ENCODE peak calls at places on chromosome 19, in eight cellular contexts. One of them, this sample, is unnamed.

GRCh38 chr19:15124572-15125231 is 17.5 kb downstream of the SYDE1 start:
- DNase-seq in MM.1S: no peak
- DNase-seq in tibial artery: no peak
- DNase-seq in IMR-90: no peak
- DNase-seq in Panc1: no peak
- DNase-seq in CD8-positive, alpha-beta T cell: no peak
- DNase-seq in aorta: peak
- DNase-seq in astrocyte: no peak
- DNase-seq in this sample: peak

GRCh38 chr19:16582486-16583261 is 10.5 kb upstream of the SLC35E1 start:
- DNase-seq in tibial artery: no peak
- DNase-seq in CD8-positive, alpha-beta T cell: no peak
- DNase-seq in Panc1: no peak
- DNase-seq in MM.1S: no peak
- DNase-seq in IMR-90: no peak
- DNase-seq in aorta: no peak
- DNase-seq in astrocyte: no peak
- DNase-seq in this sample: no peak

GRCh38 chr19:48310227-48310626 is 15.1 kb upstream of the EMP3 start:
- DNase-seq in astrocyte: no peak
- DNase-seq in IMR-90: no peak
- DNase-seq in tibial artery: no peak
- DNase-seq in Panc1: no peak
- DNase-seq in CD8-positive, alpha-beta T cell: no peak
- DNase-seq in aorta: no peak
- DNase-seq in MM.1S: no peak
- DNase-seq in this sample: no peak

GRCh38 chr19:11284535-11284934 is 11.4 kb upstream of the TSPAN16 start:
- DNase-seq in IMR-90: no peak
- DNase-seq in tibial artery: no peak
- DNase-seq in aorta: no peak
- DNase-seq in astrocyte: no peak
- DNase-seq in Panc1: no peak
- DNase-seq in CD8-positive, alpha-beta T cell: no peak
- DNase-seq in MM.1S: no peak
- DNase-seq in this sample: no peak

GRCh38 chr19:57302727-57303401 is 17.4 kb upstream of the ZNF543 start:
- DNase-seq in MM.1S: no peak
- DNase-seq in tibial artery: no peak
- DNase-seq in astrocyte: peak
- DNase-seq in aorta: no peak
- DNase-seq in IMR-90: no peak
- DNase-seq in CD8-positive, alpha-beta T cell: no peak
- DNase-seq in Panc1: no peak
- DNase-seq in this sample: no peak

GRCh38 chr19:16073988-16074387 is 2.3 kb upstream of the TPM4 start:
- DNase-seq in MM.1S: no peak
- DNase-seq in aorta: no peak
- DNase-seq in tibial artery: peak
- DNase-seq in CD8-positive, alpha-beta T cell: no peak
- DNase-seq in IMR-90: no peak
- DNase-seq in astrocyte: no peak
- DNase-seq in Panc1: no peak
- DNase-seq in this sample: peak

GRCh38 chr19:46842791-46843190 is 7.9 kb downstream of the AP2S1 start:
- DNase-seq in tibial artery: no peak
- DNase-seq in aorta: no peak
- DNase-seq in astrocyte: no peak
- DNase-seq in CD8-positive, alpha-beta T cell: no peak
- DNase-seq in IMR-90: no peak
- DNase-seq in MM.1S: no peak
- DNase-seq in Panc1: no peak
- DNase-seq in this sample: no peak

GRCh38 chr19:29845576-29846176 is 33.9 kb downstream of the CCNE1 start:
- DNase-seq in aorta: peak
- DNase-seq in IMR-90: peak
- DNase-seq in MM.1S: no peak
- DNase-seq in astrocyte: peak
- DNase-seq in CD8-positive, alpha-beta T cell: no peak
- DNase-seq in Panc1: no peak
- DNase-seq in tibial artery: no peak
- DNase-seq in this sample: no peak

GRCh38 chr19:10431254-10431942 is 11.1 kb downstream of the PDE4A start:
- DNase-seq in tibial artery: no peak
- DNase-seq in MM.1S: no peak
- DNase-seq in IMR-90: no peak
- DNase-seq in Panc1: no peak
- DNase-seq in aorta: peak
- DNase-seq in CD8-positive, alpha-beta T cell: no peak
- DNase-seq in astrocyte: no peak
- DNase-seq in this sample: peak

GRCh38 chr19:17424743-17425365 is 5.0 kb downstream of the MVB12A start:
- DNase-seq in IMR-90: peak
- DNase-seq in tibial artery: no peak
- DNase-seq in astrocyte: no peak
- DNase-seq in Panc1: no peak
- DNase-seq in aorta: peak
- DNase-seq in CD8-positive, alpha-beta T cell: no peak
- DNase-seq in MM.1S: no peak
- DNase-seq in this sample: no peak

GRCh38 chr19:57363734-57364181 is 407 bp downstream of the TRAPPC2B start:
- DNase-seq in CD8-positive, alpha-beta T cell: no peak
- DNase-seq in IMR-90: peak
- DNase-seq in tibial artery: no peak
- DNase-seq in MM.1S: no peak
- DNase-seq in aorta: no peak
- DNase-seq in astrocyte: peak
- DNase-seq in Panc1: no peak
- DNase-seq in this sample: no peak

GRCh38 chr19:52170863-52171320 is 529 bp downstream of the ZNF836 start:
- DNase-seq in astrocyte: no peak
- DNase-seq in aorta: no peak
- DNase-seq in Panc1: no peak
- DNase-seq in tibial artery: peak
- DNase-seq in MM.1S: no peak
- DNase-seq in CD8-positive, alpha-beta T cell: no peak
- DNase-seq in IMR-90: no peak
- DNase-seq in this sample: no peak

GRCh38 chr19:41223431-41224234 is 4.6 kb downstream of the AXL start:
- DNase-seq in CD8-positive, alpha-beta T cell: no peak
- DNase-seq in aorta: peak
- DNase-seq in tibial artery: peak
- DNase-seq in Panc1: no peak
- DNase-seq in astrocyte: peak
- DNase-seq in IMR-90: peak
- DNase-seq in MM.1S: no peak
- DNase-seq in this sample: no peak

GRCh38 chr19:48619692-48620565 is 623 bp downstream of the SPHK2 start:
- DNase-seq in IMR-90: no peak
- DNase-seq in MM.1S: no peak
- DNase-seq in Panc1: no peak
- DNase-seq in tibial artery: no peak
- DNase-seq in astrocyte: no peak
- DNase-seq in CD8-positive, alpha-beta T cell: no peak
- DNase-seq in aorta: no peak
- DNase-seq in this sample: no peak

GRCh38 chr19:15466851-15467733 is 2.7 kb upstream of the RASAL3 start:
- DNase-seq in MM.1S: peak
- DNase-seq in CD8-positive, alpha-beta T cell: no peak
- DNase-seq in tibial artery: no peak
- DNase-seq in aorta: peak
- DNase-seq in IMR-90: peak
- DNase-seq in astrocyte: peak
- DNase-seq in Panc1: no peak
- DNase-seq in this sample: no peak

GRCh38 chr19:10863107-10863700 is 8.1 kb upstream of the CARM1 start:
- DNase-seq in astrocyte: peak
- DNase-seq in CD8-positive, alpha-beta T cell: no peak
- DNase-seq in IMR-90: no peak
- DNase-seq in Panc1: no peak
- DNase-seq in MM.1S: no peak
- DNase-seq in aorta: peak
- DNase-seq in tibial artery: peak
- DNase-seq in this sample: no peak

GRCh38 chr19:5799247-5800241 is 5.3 kb upstream of the NRTN start:
- DNase-seq in astrocyte: no peak
- DNase-seq in Panc1: no peak
- DNase-seq in aorta: no peak
- DNase-seq in IMR-90: no peak
- DNase-seq in tibial artery: no peak
- DNase-seq in MM.1S: no peak
- DNase-seq in CD8-positive, alpha-beta T cell: no peak
- DNase-seq in this sample: no peak

GRCh38 chr19:40689339-40690049 is 957 bp downstream of the NUMBL start:
- DNase-seq in astrocyte: peak
- DNase-seq in IMR-90: no peak
- DNase-seq in CD8-positive, alpha-beta T cell: no peak
- DNase-seq in aorta: no peak
- DNase-seq in MM.1S: no peak
- DNase-seq in Panc1: no peak
- DNase-seq in tibial artery: peak
- DNase-seq in this sample: no peak

GRCh38 chr19:48873476-48874308 is 1.5 kb downstream of the PPP1R15A start:
- DNase-seq in CD8-positive, alpha-beta T cell: no peak
- DNase-seq in aorta: no peak
- DNase-seq in astrocyte: no peak
- DNase-seq in MM.1S: no peak
- DNase-seq in IMR-90: no peak
- DNase-seq in tibial artery: no peak
- DNase-seq in Panc1: no peak
- DNase-seq in this sample: peak

GRCh38 chr19:8663920-8664670 is 33.7 kb downstream of the NFILZ start:
- DNase-seq in CD8-positive, alpha-beta T cell: no peak
- DNase-seq in MM.1S: peak
- DNase-seq in astrocyte: no peak
- DNase-seq in Panc1: no peak
- DNase-seq in IMR-90: no peak
- DNase-seq in tibial artery: no peak
- DNase-seq in aorta: peak
- DNase-seq in this sample: no peak

GRCh38 chr19:42468273-42468796 is 25.6 kb upstream of the CXCL17 start:
- DNase-seq in CD8-positive, alpha-beta T cell: no peak
- DNase-seq in Panc1: no peak
- DNase-seq in MM.1S: no peak
- DNase-seq in IMR-90: peak
- DNase-seq in astrocyte: peak
- DNase-seq in tibial artery: no peak
- DNase-seq in aorta: no peak
- DNase-seq in this sample: no peak

DNA sequence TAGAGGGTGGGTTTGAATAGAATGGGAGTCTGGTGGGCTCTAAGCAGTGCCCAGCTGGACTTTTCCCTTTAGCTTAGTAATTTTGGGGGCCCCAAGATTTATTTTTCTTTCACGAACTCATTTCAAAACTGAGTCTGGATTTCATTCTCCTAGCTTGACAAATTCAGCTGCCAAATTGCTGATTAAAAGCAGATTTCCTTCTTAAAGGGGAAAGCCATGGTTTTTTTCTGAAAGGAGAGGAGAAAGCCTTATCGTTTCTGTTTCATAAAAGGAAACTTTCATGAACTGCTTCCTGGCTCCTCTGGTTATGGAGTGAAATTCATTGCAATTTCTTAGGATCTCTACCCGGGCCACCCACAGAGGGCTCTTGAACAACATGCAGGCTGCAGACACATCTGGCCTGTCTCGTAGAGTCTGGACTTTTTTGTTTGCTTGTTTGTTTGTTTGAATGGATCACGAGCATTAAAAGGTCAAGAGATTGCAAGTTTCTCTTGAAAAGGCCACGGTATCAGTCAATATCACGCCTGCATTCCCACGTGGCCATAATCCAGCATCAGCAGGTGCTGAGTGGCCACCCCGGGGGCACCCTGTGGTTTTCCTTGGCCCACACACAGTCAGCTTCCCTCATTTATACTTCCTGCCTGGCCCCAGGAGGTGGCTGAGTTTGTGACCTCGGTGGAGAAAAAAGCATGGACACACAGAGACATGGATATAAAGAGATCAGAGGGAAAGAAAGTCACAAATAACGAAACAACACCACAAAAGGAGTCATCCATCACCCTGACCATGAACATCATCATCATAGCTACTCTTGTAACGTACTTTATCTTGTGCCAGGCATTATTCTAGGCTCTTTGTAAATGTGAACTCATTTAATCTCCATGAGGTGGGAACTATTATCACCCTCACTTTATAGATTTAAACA is 10.5 kb upstream of the KLK4 start:
- DNase-seq in astrocyte: no peak
- DNase-seq in IMR-90: no peak
- DNase-seq in CD8-positive, alpha-beta T cell: no peak
- DNase-seq in MM.1S: no peak
- DNase-seq in aorta: no peak
- DNase-seq in Panc1: no peak
- DNase-seq in tibial artery: peak
- DNase-seq in this sample: no peak
- H3K4me3 ChIP-seq in astrocyte: no peak
- H3K4me3 ChIP-seq in IMR-90: no peak
- H3K4me3 ChIP-seq in CD8-positive, alpha-beta T cell: no peak
- H3K4me3 ChIP-seq in MM.1S: no peak
- H3K4me3 ChIP-seq in aorta: no peak
- H3K4me3 ChIP-seq in Panc1: no peak
- H3K4me3 ChIP-seq in tibial artery: no peak
- H3K4me3 ChIP-seq in this sample: no peak

GRCh38 chr19:489418-490196 is 6.7 kb upstream of the MADCAM1 start:
- DNase-seq in CD8-positive, alpha-beta T cell: no peak
- DNase-seq in IMR-90: peak
- DNase-seq in Panc1: no peak
- DNase-seq in astrocyte: peak
- DNase-seq in tibial artery: no peak
- DNase-seq in aorta: peak
- DNase-seq in MM.1S: no peak
- DNase-seq in this sample: no peak
- H3K27ac ChIP-seq in CD8-positive, alpha-beta T cell: no peak
- H3K27ac ChIP-seq in IMR-90: peak
- H3K27ac ChIP-seq in Panc1: peak
- H3K27ac ChIP-seq in astrocyte: no peak
- H3K27ac ChIP-seq in tibial artery: peak
- H3K27ac ChIP-seq in aorta: peak
- H3K27ac ChIP-seq in MM.1S: no peak
- H3K27ac ChIP-seq in this sample: peak

DNA sequence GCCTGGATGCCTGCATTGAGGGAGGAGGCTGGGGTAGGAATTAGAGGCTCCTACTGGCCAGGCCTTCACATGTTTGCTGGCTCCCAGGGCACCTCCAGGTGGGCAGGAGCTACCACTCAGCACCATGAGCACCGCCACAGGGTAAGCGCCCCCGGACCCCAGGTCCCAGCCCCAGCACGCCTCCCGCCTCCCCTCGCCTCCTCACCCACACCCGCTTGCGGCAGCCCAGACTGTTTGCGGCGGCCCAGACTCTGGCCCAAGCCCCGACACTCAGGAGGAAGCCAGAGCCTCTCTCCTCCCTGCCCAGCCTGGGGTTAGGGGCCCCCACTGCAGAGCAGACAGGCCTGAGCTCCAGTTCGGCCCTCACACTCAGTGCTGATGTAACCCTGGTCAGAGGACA is 652 bp downstream of the EPS8L1 start:
- DNase-seq in MM.1S: no peak
- DNase-seq in tibial artery: no peak
- DNase-seq in aorta: no peak
- DNase-seq in IMR-90: no peak
- DNase-seq in CD8-positive, alpha-beta T cell: no peak
- DNase-seq in astrocyte: no peak
- DNase-seq in Panc1: no peak
- DNase-seq in this sample: no peak
- H3K4me3 ChIP-seq in MM.1S: no peak
- H3K4me3 ChIP-seq in tibial artery: no peak
- H3K4me3 ChIP-seq in aorta: no peak
- H3K4me3 ChIP-seq in IMR-90: no peak
- H3K4me3 ChIP-seq in CD8-positive, alpha-beta T cell: no peak
- H3K4me3 ChIP-seq in astrocyte: no peak
- H3K4me3 ChIP-seq in Panc1: no peak
- H3K4me3 ChIP-seq in this sample: no peak

GRCh38 chr19:51142119-51142518 is at the start of gene SIGLEC7:
- DNase-seq in Panc1: no peak
- DNase-seq in IMR-90: no peak
- DNase-seq in CD8-positive, alpha-beta T cell: no peak
- DNase-seq in aorta: peak
- DNase-seq in MM.1S: no peak
- DNase-seq in astrocyte: no peak
- DNase-seq in tibial artery: no peak
- DNase-seq in this sample: no peak
- H3K27ac ChIP-seq in Panc1: no peak
- H3K27ac ChIP-seq in IMR-90: no peak
- H3K27ac ChIP-seq in CD8-positive, alpha-beta T cell: no peak
- H3K27ac ChIP-seq in aorta: no peak
- H3K27ac ChIP-seq in MM.1S: no peak
- H3K27ac ChIP-seq in astrocyte: no peak
- H3K27ac ChIP-seq in tibial artery: no peak
- H3K27ac ChIP-seq in this sample: no peak